ENCODE peak calls at places on chromosomes 5 and 9, in seven cellular contexts. One of them, this sample, is unnamed. For H3K27me3, the result is how much of the 10 kb centered on the place peaks cover.

GRCh38 chr9:87676976-87677775 is 48.7 kb upstream of the CTSL start:
- DNase-seq in CD8-positive, alpha-beta memory T cell: no peak
- DNase-seq in PC-9: no peak
- DNase-seq in HCT116: no peak
- DNase-seq in cardiac muscle cell: no peak
- DNase-seq in fibroblast of lung: peak
- DNase-seq in brain microvascular endothelial cell: no peak
- DNase-seq in this sample: no peak

GRCh38 chr5:91038180-91038808 is 344.8 kb downstream of the ARRDC3 start:
- DNase-seq in CD8-positive, alpha-beta memory T cell: no peak
- DNase-seq in PC-9: no peak
- DNase-seq in HCT116: no peak
- DNase-seq in cardiac muscle cell: no peak
- DNase-seq in fibroblast of lung: no peak
- DNase-seq in brain microvascular endothelial cell: no peak
- DNase-seq in this sample: no peak

GRCh38 chr9:98775831-98776441 is 20.4 kb downstream of the ANKS6 start:
- DNase-seq in CD8-positive, alpha-beta memory T cell: no peak
- DNase-seq in PC-9: no peak
- DNase-seq in HCT116: peak
- DNase-seq in cardiac muscle cell: peak
- DNase-seq in fibroblast of lung: peak
- DNase-seq in brain microvascular endothelial cell: peak
- DNase-seq in this sample: no peak

GRCh38 chr5:79809743-79810142 is 120.1 kb downstream of the CMYA5 start:
- DNase-seq in CD8-positive, alpha-beta memory T cell: no peak
- DNase-seq in PC-9: no peak
- DNase-seq in HCT116: no peak
- DNase-seq in cardiac muscle cell: no peak
- DNase-seq in fibroblast of lung: no peak
- DNase-seq in brain microvascular endothelial cell: no peak
- DNase-seq in this sample: no peak

GRCh38 chr5:170076707-170077106 is 29.0 kb upstream of the FOXI1 start:
- DNase-seq in CD8-positive, alpha-beta memory T cell: no peak
- DNase-seq in PC-9: no peak
- DNase-seq in HCT116: no peak
- DNase-seq in cardiac muscle cell: no peak
- DNase-seq in fibroblast of lung: no peak
- DNase-seq in brain microvascular endothelial cell: no peak
- DNase-seq in this sample: no peak

GRCh38 chr9:40911647-40912046 is 216.8 kb downstream of the FOXD4L6 start:
- DNase-seq in CD8-positive, alpha-beta memory T cell: no peak
- DNase-seq in PC-9: no peak
- DNase-seq in HCT116: no peak
- DNase-seq in cardiac muscle cell: no peak
- DNase-seq in fibroblast of lung: no peak
- DNase-seq in brain microvascular endothelial cell: no peak
- DNase-seq in this sample: no peak

GRCh38 chr5:160129841-160130240 is 10.6 kb upstream of the PWWP2A start:
- DNase-seq in CD8-positive, alpha-beta memory T cell: no peak
- DNase-seq in PC-9: no peak
- DNase-seq in HCT116: no peak
- DNase-seq in cardiac muscle cell: no peak
- DNase-seq in fibroblast of lung: peak
- DNase-seq in brain microvascular endothelial cell: no peak
- DNase-seq in this sample: no peak

GRCh38 chr5:119330367-119331183 is 25.2 kb upstream of the TNFAIP8 start:
- DNase-seq in CD8-positive, alpha-beta memory T cell: peak
- DNase-seq in PC-9: no peak
- DNase-seq in HCT116: no peak
- DNase-seq in cardiac muscle cell: no peak
- DNase-seq in fibroblast of lung: no peak
- DNase-seq in brain microvascular endothelial cell: no peak
- DNase-seq in this sample: no peak

GRCh38 chr5:179805529-179806249 is 977 bp downstream of the MGAT4B start:
- DNase-seq in CD8-positive, alpha-beta memory T cell: no peak
- DNase-seq in PC-9: no peak
- DNase-seq in HCT116: no peak
- DNase-seq in cardiac muscle cell: peak
- DNase-seq in fibroblast of lung: peak
- DNase-seq in brain microvascular endothelial cell: no peak
- DNase-seq in this sample: no peak

GRCh38 chr5:177099422-177100093 is 12.8 kb downstream of the FGFR4 start:
- DNase-seq in CD8-positive, alpha-beta memory T cell: no peak
- DNase-seq in PC-9: no peak
- DNase-seq in HCT116: no peak
- DNase-seq in cardiac muscle cell: no peak
- DNase-seq in fibroblast of lung: no peak
- DNase-seq in brain microvascular endothelial cell: no peak
- DNase-seq in this sample: no peak

GRCh38 chr9:134666801-134667200 is 25.2 kb downstream of the COL5A1 start:
- DNase-seq in CD8-positive, alpha-beta memory T cell: no peak
- DNase-seq in PC-9: no peak
- DNase-seq in HCT116: no peak
- DNase-seq in cardiac muscle cell: no peak
- DNase-seq in fibroblast of lung: peak
- DNase-seq in brain microvascular endothelial cell: no peak
- DNase-seq in this sample: no peak

GRCh38 chr9:33101104-33101951 is 24.9 kb upstream of the SMU1 start:
- DNase-seq in CD8-positive, alpha-beta memory T cell: no peak
- DNase-seq in PC-9: peak
- DNase-seq in HCT116: no peak
- DNase-seq in cardiac muscle cell: no peak
- DNase-seq in fibroblast of lung: peak
- DNase-seq in brain microvascular endothelial cell: peak
- DNase-seq in this sample: no peak

GRCh38 chr9:81893929-81894328 is 34.3 kb upstream of the SPATA31D4 start:
- DNase-seq in CD8-positive, alpha-beta memory T cell: no peak
- DNase-seq in PC-9: no peak
- DNase-seq in HCT116: no peak
- DNase-seq in cardiac muscle cell: no peak
- DNase-seq in fibroblast of lung: peak
- DNase-seq in brain microvascular endothelial cell: no peak
- DNase-seq in this sample: peak

GRCh38 chr5:41636605-41637004 is 126.2 kb upstream of the PLCXD3 start:
- DNase-seq in CD8-positive, alpha-beta memory T cell: no peak
- DNase-seq in PC-9: no peak
- DNase-seq in HCT116: peak
- DNase-seq in cardiac muscle cell: peak
- DNase-seq in fibroblast of lung: peak
- DNase-seq in brain microvascular endothelial cell: peak
- DNase-seq in this sample: no peak

GRCh38 chr5:143214890-143215289 is 188.6 kb downstream of the NR3C1 start:
- DNase-seq in CD8-positive, alpha-beta memory T cell: no peak
- DNase-seq in PC-9: no peak
- DNase-seq in HCT116: no peak
- DNase-seq in cardiac muscle cell: no peak
- DNase-seq in fibroblast of lung: no peak
- DNase-seq in brain microvascular endothelial cell: no peak
- DNase-seq in this sample: no peak

GRCh38 chr9:13674926-13675637 is 395.6 kb upstream of the MPDZ start:
- DNase-seq in CD8-positive, alpha-beta memory T cell: no peak
- DNase-seq in PC-9: no peak
- DNase-seq in HCT116: no peak
- DNase-seq in cardiac muscle cell: peak
- DNase-seq in fibroblast of lung: no peak
- DNase-seq in brain microvascular endothelial cell: no peak
- DNase-seq in this sample: no peak

GRCh38 chr5:167614294-167615104 is 676.9 kb upstream of the WWC1 start:
- DNase-seq in CD8-positive, alpha-beta memory T cell: no peak
- DNase-seq in PC-9: no peak
- DNase-seq in HCT116: no peak
- DNase-seq in cardiac muscle cell: peak
- DNase-seq in fibroblast of lung: no peak
- DNase-seq in brain microvascular endothelial cell: no peak
- DNase-seq in this sample: no peak

DNA sequence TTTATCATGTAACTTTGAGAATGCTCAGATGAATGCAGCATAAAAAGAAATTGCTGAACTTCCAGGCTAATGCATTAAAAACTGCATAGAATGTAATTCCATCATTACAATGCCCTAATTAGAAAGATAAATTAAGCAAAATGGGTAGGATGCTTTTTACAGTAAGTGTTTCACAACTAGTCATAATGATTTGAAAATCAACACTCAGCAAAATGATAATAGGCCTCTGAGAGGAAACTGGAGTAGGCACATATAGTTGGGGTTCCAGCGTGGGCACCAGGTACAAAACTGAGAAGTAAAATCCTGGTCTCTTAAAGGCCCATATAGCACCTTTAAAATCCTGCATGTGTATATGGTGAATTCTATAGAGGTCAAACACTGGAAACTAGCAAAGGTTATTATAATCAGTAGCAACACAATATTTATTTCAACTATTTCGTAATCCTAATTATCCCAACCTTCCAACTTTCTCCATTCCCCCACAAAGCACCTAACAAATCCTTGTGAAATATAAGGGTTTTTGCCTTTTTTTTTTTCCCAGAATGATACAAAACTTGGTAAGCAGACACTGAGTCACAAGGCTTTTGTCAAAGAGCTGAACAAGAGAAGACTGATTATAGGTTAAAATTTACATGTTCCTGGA is 108.0 kb upstream of the NR5A1 start:
- DNase-seq in CD8-positive, alpha-beta memory T cell: no peak
- DNase-seq in PC-9: no peak
- DNase-seq in HCT116: no peak
- DNase-seq in cardiac muscle cell: no peak
- DNase-seq in fibroblast of lung: peak
- DNase-seq in brain microvascular endothelial cell: no peak
- DNase-seq in this sample: no peak
- H3K27me3 ChIP-seq in CD8-positive, alpha-beta memory T cell: under half
- H3K27me3 ChIP-seq in PC-9: under half
- H3K27me3 ChIP-seq in HCT116: under half
- H3K27me3 ChIP-seq in cardiac muscle cell: under half
- H3K27me3 ChIP-seq in fibroblast of lung: under half
- H3K27me3 ChIP-seq in brain microvascular endothelial cell: under half
- H3K27me3 ChIP-seq in this sample: under half

GRCh38 chr9:131281119-131281965 is 5.0 kb upstream of the FAM78A start:
- DNase-seq in CD8-positive, alpha-beta memory T cell: no peak
- DNase-seq in PC-9: no peak
- DNase-seq in HCT116: no peak
- DNase-seq in cardiac muscle cell: no peak
- DNase-seq in fibroblast of lung: no peak
- DNase-seq in brain microvascular endothelial cell: no peak
- DNase-seq in this sample: no peak

GRCh38 chr9:131280660-131281059 is 4.3 kb upstream of the FAM78A start:
- DNase-seq in CD8-positive, alpha-beta memory T cell: no peak
- DNase-seq in PC-9: no peak
- DNase-seq in HCT116: no peak
- DNase-seq in cardiac muscle cell: no peak
- DNase-seq in fibroblast of lung: no peak
- DNase-seq in brain microvascular endothelial cell: no peak
- DNase-seq in this sample: no peak

GRCh38 chr9:131282175-131282574 is 5.9 kb upstream of the FAM78A start:
- DNase-seq in CD8-positive, alpha-beta memory T cell: no peak
- DNase-seq in PC-9: no peak
- DNase-seq in HCT116: no peak
- DNase-seq in cardiac muscle cell: no peak
- DNase-seq in fibroblast of lung: no peak
- DNase-seq in brain microvascular endothelial cell: no peak
- DNase-seq in this sample: no peak

GRCh38 chr9:131284856-131285255 is 4.7 kb upstream of the PLPP7 start:
- DNase-seq in CD8-positive, alpha-beta memory T cell: no peak
- DNase-seq in PC-9: no peak
- DNase-seq in HCT116: no peak
- DNase-seq in cardiac muscle cell: no peak
- DNase-seq in fibroblast of lung: no peak
- DNase-seq in brain microvascular endothelial cell: no peak
- DNase-seq in this sample: no peak

GRCh38 chr9:131282688-131283422 is 6.5 kb upstream of the FAM78A start:
- DNase-seq in CD8-positive, alpha-beta memory T cell: no peak
- DNase-seq in PC-9: no peak
- DNase-seq in HCT116: no peak
- DNase-seq in cardiac muscle cell: peak
- DNase-seq in fibroblast of lung: peak
- DNase-seq in brain microvascular endothelial cell: no peak
- DNase-seq in this sample: no peak
- H3K4me3 ChIP-seq in CD8-positive, alpha-beta memory T cell: no peak
- H3K4me3 ChIP-seq in PC-9: no peak
- H3K4me3 ChIP-seq in HCT116: no peak
- H3K4me3 ChIP-seq in cardiac muscle cell: peak
- H3K4me3 ChIP-seq in fibroblast of lung: no peak
- H3K4me3 ChIP-seq in brain microvascular endothelial cell: peak
- H3K4me3 ChIP-seq in this sample: no peak

DNA sequence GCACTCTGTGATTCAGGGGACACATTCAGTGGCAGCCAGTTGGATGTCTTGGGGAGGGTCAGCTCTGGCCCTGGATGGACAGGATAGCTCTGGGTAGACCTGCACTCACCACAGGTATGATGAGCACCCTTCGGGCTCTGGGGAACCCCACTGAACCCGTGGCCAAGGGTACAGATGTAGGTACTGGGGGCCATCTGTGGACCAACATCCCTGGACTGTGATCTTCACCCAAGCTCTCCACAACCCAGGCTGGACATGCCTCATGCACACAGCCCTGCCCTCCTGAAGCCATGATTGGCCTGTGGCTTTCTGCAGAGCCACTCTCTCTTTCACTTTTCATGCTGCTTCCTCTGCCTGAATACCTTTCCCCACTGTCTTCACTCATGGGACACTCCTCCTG is 15.6 kb upstream of the ACSL6 start:
- DNase-seq in CD8-positive, alpha-beta memory T cell: no peak
- DNase-seq in PC-9: no peak
- DNase-seq in HCT116: no peak
- DNase-seq in cardiac muscle cell: no peak
- DNase-seq in fibroblast of lung: no peak
- DNase-seq in brain microvascular endothelial cell: no peak
- DNase-seq in this sample: no peak
- H3K27me3 ChIP-seq in CD8-positive, alpha-beta memory T cell: under half
- H3K27me3 ChIP-seq in PC-9: under half
- H3K27me3 ChIP-seq in HCT116: under half
- H3K27me3 ChIP-seq in cardiac muscle cell: under half
- H3K27me3 ChIP-seq in fibroblast of lung: under half
- H3K27me3 ChIP-seq in brain microvascular endothelial cell: under half
- H3K27me3 ChIP-seq in this sample: under half

DNA sequence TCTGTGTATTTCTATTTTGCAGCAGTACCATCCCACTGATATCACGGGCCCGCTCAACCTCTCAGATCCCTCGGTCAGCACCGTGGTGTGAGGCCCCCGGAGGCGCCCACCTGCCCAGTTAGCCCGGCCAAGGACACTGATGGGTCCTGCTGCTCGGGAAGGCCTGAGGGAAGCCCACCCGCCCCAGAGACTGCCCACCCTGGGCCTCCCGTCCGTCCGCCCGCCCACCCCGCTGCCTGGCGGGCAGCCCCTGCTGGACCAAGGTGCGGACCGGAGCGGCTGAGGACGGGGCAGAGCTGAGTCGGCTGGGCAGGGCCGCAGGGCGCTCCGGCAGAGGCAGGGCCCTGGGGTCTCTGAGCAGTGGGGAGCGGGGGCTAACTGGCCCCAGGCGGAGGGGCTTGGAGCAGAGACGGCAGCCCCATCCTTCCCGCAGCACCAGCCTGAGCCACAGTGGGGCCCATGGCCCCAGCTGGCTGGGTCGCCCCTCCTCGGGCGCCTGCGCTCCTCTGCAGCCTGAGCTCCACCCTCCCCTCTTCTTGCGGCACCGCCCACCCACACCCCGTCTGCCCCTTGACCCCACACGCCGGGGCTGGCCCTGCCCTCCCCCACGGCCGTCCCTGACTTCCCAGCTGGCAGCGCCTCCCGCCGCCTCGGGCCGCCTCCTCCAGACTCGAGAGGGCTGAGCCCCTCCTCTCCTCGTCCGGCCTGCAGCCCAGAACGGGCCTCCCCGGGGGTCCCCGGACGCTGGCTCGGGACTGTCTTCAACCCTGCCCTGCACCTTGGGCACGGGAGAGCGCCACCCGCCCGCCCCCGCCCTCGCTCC is 1.9 kb downstream of the LRRC26 start:
- DNase-seq in CD8-positive, alpha-beta memory T cell: no peak
- DNase-seq in PC-9: no peak
- DNase-seq in HCT116: no peak
- DNase-seq in cardiac muscle cell: peak
- DNase-seq in fibroblast of lung: no peak
- DNase-seq in brain microvascular endothelial cell: no peak
- DNase-seq in this sample: no peak
- H3K4me3 ChIP-seq in CD8-positive, alpha-beta memory T cell: no peak
- H3K4me3 ChIP-seq in PC-9: peak
- H3K4me3 ChIP-seq in HCT116: peak
- H3K4me3 ChIP-seq in cardiac muscle cell: peak
- H3K4me3 ChIP-seq in fibroblast of lung: no peak
- H3K4me3 ChIP-seq in brain microvascular endothelial cell: no peak
- H3K4me3 ChIP-seq in this sample: no peak